ENCODE peak calls at places on chromosomes 2 and 18, in nine cellular contexts. K is A549, T is IMR-90, L is heart right ventricle, W is astrocyte of the spinal cord, H is colonic mucosa, P is choroid plexus epithelial cell, B is Calu3, V is HFF-Myc. E is an unnamed sample.

GRCh38 chr18:79378416-79379250 is 17.1 kb upstream of the NFATC1 start:
- DNase-seq in V (no peak), L (peak), B (peak), K (peak), P (peak), T (peak), H (peak), W (peak), E (peak)

GRCh38 chr2:232891621-232892071 is 21.6 kb downstream of the SNORC start:
- DNase-seq in L (no peak), V (no peak), P (peak), B (no peak), K (no peak), H (no peak), W (peak), T (peak), E (peak)

GRCh38 chr2:219422944-219423534 is 4.9 kb downstream of the DES start:
- DNase-seq in B (no peak), P (no peak), T (no peak), H (no peak), W (no peak), L (no peak), V (no peak), K (no peak), E (no peak)

GRCh38 chr2:217989221-217989948 is 13.4 kb downstream of the TNS1 start:
- DNase-seq in V (no peak), P (no peak), W (no peak), H (no peak), B (no peak), K (no peak), L (no peak), T (no peak), E (no peak)

GRCh38 chr2:183963609-183964008 is 634.7 kb upstream of the ZNF804A start:
- DNase-seq in T (no peak), K (no peak), W (no peak), B (no peak), P (no peak), L (no peak), V (no peak), H (no peak), E (no peak)

GRCh38 chr2:161122772-161123530 is 37.3 kb upstream of the TANK start:
- DNase-seq in B (peak), L (peak), W (peak), H (peak), V (peak), T (peak), P (peak), K (peak), E (peak)

GRCh38 chr18:2653467-2653866 is 2.1 kb upstream of the SMCHD1 start:
- DNase-seq in H (no peak), L (no peak), B (no peak), T (no peak), V (no peak), K (no peak), W (no peak), P (no peak), E (no peak)

GRCh38 chr2:187959821-187960220 is 331.9 kb upstream of the GULP1 start:
- DNase-seq in B (no peak), P (peak), W (no peak), L (no peak), H (no peak), V (peak), K (no peak), T (peak), E (no peak)

GRCh38 chr2:84175340-84175739 is 283.7 kb downstream of the SUCLG1 start:
- DNase-seq in V (no peak), P (no peak), K (no peak), L (no peak), H (no peak), T (no peak), W (no peak), B (no peak), E (no peak)

GRCh38 chr18:75533954-75534353 is 106.5 kb upstream of the SMIM21 start:
- DNase-seq in H (no peak), V (no peak), K (no peak), P (peak), L (no peak), T (peak), B (no peak), W (no peak), E (no peak)

GRCh38 chr18:70450658-70451253 is 161.9 kb downstream of the SOCS6 start:
- DNase-seq in W (peak), P (peak), K (no peak), V (no peak), T (peak), H (no peak), B (no peak), L (no peak), E (no peak)

GRCh38 chr2:8478133-8478793 is 203.6 kb upstream of the ID2 start:
- DNase-seq in P (no peak), T (no peak), V (no peak), L (no peak), W (no peak), B (no peak), K (no peak), H (no peak), E (no peak)

GRCh38 chr2:238285653-238286082 is 2.7 kb downstream of the PER2 start:
- DNase-seq in B (peak), H (peak), K (peak), W (peak), L (peak), T (peak), P (peak), V (peak), E (peak)

GRCh38 chr2:108594982-108595464 is 60.8 kb downstream of the LIMS1 start:
- DNase-seq in H (no peak), L (no peak), T (peak), P (peak), W (peak), V (peak), B (peak), K (no peak), E (peak)

GRCh38 chr2:229410312-229410711 is 139.2 kb upstream of the PID1 start:
- DNase-seq in H (no peak), P (no peak), V (no peak), T (no peak), L (no peak), B (no peak), K (no peak), W (no peak), E (no peak)

GRCh38 chr2:152395132-152396024 is 60.4 kb downstream of the FMNL2 start:
- DNase-seq in H (no peak), T (peak), P (peak), V (no peak), W (peak), L (no peak), K (no peak), B (no peak), E (no peak)

GRCh38 chr2:236604971-236605734 is 35.5 kb downstream of the ACKR3 start:
- DNase-seq in B (no peak), V (no peak), H (no peak), K (no peak), L (no peak), T (no peak), P (no peak), W (no peak), E (no peak)

GRCh38 chr2:75560768-75561565 is at the start of gene EVA1A:
- DNase-seq in T (peak), L (peak), H (no peak), W (peak), B (peak), V (no peak), K (peak), P (peak), E (peak)

GRCh38 chr2:175135177-175135576 is 32.8 kb downstream of the ATF2 start:
- DNase-seq in V (no peak), P (no peak), L (no peak), T (no peak), W (no peak), H (no peak), B (no peak), K (no peak), E (no peak)

GRCh38 chr2:178397002-178397605 is 53.9 kb downstream of the PRKRA start:
- DNase-seq in T (peak), L (peak), W (peak), V (no peak), B (peak), P (peak), K (peak), H (no peak), E (peak)

GRCh38 chr2:216555274-216555673 is 56.6 kb downstream of the RPL37A start:
- DNase-seq in T (no peak), H (no peak), B (peak), W (peak), K (no peak), P (no peak), L (peak), V (no peak), E (peak)

DNA sequence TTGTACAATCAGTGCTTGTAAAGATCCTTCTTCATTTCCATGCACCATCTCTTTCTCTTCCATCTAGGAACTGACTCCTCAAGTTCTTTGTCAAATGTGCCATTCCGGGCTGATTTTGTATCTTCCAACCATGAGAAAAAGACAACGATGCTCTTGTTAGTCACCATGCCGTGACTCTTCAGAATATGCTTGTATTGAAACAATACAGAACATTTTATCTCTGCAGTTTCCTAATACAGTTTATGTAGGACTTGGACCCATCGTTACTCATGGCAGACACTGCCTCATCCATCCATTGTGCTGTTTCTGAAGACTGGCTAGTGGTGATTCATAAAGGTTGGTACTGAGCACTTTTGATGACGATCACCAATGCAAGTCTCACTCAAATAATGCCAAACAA is 283.2 kb downstream of the KCNS3 start:
- DNase-seq in W (no peak), K (no peak), B (no peak), V (no peak), T (no peak), P (no peak), L (no peak), H (no peak), E (no peak)
- TF ChIP-seq CTCF in W (no peak), K (no peak), B (no peak), V (no peak), T (no peak), P (no peak), L (no peak), H (no peak), E (no peak)

DNA sequence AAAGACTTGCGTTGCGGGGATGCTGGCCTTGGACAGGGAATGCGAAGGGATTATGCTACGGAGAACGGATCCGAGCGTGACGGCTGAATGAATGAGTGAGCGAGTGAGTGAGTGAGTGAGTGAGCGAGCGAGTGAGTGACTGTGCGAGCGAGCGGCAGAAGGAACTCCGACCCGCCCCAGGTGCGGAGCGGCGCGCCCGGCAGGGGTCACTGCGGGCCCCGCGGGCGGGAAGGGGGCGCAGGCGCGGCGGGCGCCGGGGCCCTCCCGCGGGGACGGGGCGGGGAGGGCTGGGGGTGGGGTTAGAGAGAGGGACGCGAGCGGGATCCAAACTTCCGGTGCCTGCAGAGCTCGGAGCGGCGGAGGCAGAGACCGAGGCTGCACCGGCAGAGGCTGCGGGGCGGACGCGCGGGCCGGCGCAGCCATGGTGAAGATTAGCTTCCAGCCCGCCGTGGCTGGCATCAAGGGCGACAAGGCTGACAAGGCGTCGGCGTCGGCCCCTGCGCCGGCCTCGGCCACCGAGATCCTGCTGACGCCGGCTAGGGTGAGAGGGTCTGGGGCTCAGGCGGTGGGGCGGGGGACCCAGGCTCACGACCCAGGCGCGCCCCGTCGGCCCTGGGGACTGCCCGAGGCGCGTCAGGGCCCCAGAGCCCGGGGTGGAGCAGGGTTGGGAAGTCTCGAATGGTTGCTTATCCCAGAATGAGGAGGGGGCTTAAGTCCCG is at the start of gene ITM2C:
- DNase-seq in V (peak), L (peak), W (peak), P (peak), B (peak), T (peak), H (peak), K (peak), E (peak)
- TF ChIP-seq CTCF in V (peak), L (peak), W (peak), P (no peak), B (peak), T (peak), H (no peak), K (peak), E (peak)

DNA sequence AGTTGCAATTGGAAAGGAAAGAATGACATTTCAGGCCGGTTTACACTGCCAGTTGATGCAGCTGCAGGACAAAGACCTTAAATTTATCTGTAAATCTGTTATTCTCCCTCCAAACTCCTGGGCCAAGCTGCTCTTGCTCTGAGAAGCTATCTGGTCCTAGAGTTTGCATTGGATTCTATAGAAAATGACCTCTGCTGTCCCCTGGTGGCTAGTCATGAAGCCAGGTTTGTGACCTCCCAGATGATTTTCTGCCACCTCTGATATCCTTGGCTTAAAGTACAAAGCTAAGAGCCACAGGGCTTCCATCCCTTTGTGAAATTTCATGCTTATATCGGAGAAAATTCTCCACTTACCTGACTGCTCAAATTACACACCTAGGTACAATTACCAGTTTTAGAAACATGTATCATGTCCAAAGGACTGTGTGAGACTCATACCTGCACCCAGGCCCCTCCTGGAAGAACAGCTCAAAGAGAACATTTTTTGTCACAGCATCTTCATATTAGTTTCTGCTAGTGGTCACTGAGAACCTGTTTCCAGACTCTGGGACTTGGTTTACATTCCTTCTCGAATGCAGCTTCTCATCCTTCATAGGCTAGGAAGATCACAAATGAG is 28.9 kb upstream of the IER3IP1 start:
- DNase-seq in W (peak), H (peak), K (peak), P (peak), V (no peak), T (peak), L (peak), B (peak), E (peak)
- TF ChIP-seq CTCF in W (peak), H (peak), K (peak), P (peak), V (peak), T (peak), L (peak), B (peak), E (peak)

DNA sequence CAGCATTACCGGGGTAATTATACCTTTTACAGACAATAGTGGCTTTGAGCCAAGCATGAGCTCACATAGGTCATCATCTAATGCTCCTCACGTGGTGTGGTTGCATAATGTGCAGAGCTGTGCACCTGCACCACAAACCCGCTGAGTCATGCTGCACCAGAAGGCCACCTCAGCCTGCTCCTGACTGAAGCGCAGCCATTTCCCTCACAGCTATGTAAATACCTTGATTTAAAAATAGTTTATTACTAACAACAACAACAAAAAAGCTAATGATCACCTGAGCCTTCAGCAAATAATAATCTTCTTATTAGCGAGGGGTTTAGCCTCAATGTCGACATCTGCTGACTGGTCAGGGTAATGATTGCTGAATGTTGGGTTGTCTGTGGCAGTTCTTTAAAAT is 238.8 kb downstream of the MBD5 start:
- DNase-seq in B (no peak), L (no peak), W (peak), T (peak), H (no peak), P (peak), V (no peak), K (no peak), E (peak)
- TF ChIP-seq CTCF in B (no peak), L (no peak), W (no peak), T (no peak), H (no peak), P (no peak), V (peak), K (no peak), E (peak)

DNA sequence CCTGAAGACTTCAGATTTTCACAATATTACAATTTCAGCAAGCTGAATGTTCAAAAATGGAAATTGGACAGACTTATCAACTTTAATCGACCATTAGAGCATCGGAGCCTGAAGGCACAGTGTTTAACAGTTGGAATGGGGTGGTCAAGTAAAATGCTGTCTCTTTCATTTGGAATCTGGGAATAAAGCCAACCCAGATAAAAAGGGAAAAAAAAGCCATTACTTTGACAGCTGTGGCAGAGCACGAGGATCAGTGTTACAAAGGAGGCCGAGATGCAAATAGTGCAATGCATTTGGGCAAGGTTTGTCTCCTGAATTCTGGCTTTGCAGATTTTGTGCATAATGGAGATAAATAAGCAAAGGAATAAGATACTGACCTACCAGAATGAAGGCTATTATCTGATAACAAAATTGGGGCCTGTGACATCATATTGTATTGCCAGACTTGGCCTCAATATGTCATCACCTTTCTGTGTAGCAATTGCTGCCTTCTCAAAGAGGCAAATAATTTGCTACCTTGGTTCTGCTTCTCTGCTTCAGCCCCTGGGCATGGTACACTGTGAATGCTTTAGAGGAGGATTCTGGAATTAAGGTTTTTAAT is 277.5 kb upstream of the KLHL29 start:
- DNase-seq in T (no peak), W (no peak), L (no peak), P (no peak), K (no peak), H (no peak), B (no peak), V (no peak), E (no peak)
- TF ChIP-seq CTCF in T (no peak), W (no peak), L (no peak), P (no peak), K (no peak), H (no peak), B (no peak), V (no peak), E (no peak)

DNA sequence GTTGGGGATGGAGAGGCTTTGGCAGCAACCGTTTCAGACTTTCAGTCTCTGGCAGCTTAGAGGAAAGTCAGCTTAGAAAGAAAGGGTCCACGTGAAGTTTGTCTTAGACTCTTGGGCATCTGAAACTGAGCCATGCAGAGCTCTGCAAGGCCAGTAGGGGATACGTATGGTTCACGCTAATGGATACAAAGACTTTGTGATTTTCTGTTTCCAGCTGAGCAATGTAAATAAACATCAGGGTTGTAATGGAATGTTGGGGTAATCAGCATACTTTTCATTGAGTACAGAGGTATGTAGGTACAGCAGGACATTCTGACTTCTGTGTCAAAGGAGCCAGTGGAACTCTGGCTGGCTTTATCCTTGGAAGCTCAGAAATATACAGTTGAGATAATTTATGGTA is 31.0 kb downstream of the RALB start:
- DNase-seq in L (no peak), H (no peak), T (peak), K (no peak), P (peak), B (no peak), V (no peak), W (peak), E (no peak)
- TF ChIP-seq CTCF in L (no peak), H (no peak), T (peak), K (no peak), P (peak), B (no peak), V (peak), W (peak), E (no peak)

GRCh38 chr2:60818272-60818671 is 62.2 kb downstream of the PAPOLG start:
- DNase-seq in P (peak), V (no peak), T (peak), K (no peak), L (no peak), B (peak), H (no peak), W (no peak), E (peak)
- TF ChIP-seq CTCF in P (peak), V (peak), T (no peak), K (peak), L (no peak), B (no peak), H (no peak), W (peak), E (no peak)

GRCh38 chr2:18787726-18788125 is 198.4 kb upstream of the NT5C1B start:
- DNase-seq in K (no peak), V (no peak), B (no peak), W (no peak), L (no peak), H (no peak), T (no peak), P (no peak), E (no peak)
- TF ChIP-seq CTCF in K (no peak), V (no peak), B (no peak), W (no peak), L (no peak), H (no peak), T (no peak), P (no peak), E (no peak)

DNA sequence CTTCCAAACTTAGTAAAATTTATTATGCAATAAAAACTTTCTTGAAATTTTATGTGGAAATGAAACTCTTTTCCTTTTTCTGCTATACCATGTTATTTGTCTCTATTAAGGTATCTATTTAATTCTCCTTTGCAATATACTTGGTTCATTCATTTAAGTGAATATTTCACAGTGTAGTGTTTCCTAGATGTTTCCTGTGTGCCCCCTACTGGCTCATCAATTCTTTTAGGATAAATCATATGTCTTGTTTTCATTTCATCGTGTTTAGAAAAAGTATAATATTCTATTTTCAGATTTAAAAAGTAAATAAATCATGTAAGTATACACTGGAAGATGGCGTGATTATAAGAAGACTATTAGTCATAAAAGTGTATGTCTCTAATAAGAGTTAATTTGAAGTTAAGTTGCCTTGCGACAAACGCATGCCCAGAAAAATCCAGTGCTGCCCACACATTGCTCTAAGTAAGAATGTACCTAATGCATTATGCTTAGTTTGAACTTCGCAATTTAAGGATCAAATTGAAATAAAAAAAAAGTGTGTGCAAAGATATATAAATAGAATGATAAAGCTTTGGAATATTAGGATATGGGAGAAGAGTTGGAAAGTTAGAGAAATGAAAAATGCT is 525.4 kb downstream of the KCNJ3 start:
- DNase-seq in L (no peak), H (no peak), K (peak), B (peak), V (no peak), W (peak), T (no peak), P (peak), E (peak)
- TF ChIP-seq CTCF in L (peak), H (no peak), K (peak), B (peak), V (no peak), W (peak), T (no peak), P (no peak), E (peak)